ENCODE peak calls at places on chromosomes 12 and 14, in four cellular contexts. One of them, this sample, is unnamed.
A peak's percentile ranks its signal among the peaks of the same experiment; 100 is the strongest.

GRCh38 chr12:117100851-117101673 is 1.8 kb upstream of the TESC start:
- DNase-seq in BJ: no peak
- DNase-seq in thoracic aorta: no peak
- DNase-seq in cardiac fibroblast: no peak
- DNase-seq in this sample: no peak

GRCh38 chr12:71746983-71747611 is 7.6 kb upstream of the RAB21 start:
- DNase-seq in BJ: no peak
- DNase-seq in thoracic aorta: no peak
- DNase-seq in cardiac fibroblast: peak; percentile 81
- DNase-seq in this sample: peak; percentile 80

GRCh38 chr14:31842905-31843304 is 234.2 kb upstream of the ARHGAP5 start:
- DNase-seq in BJ: no peak
- DNase-seq in thoracic aorta: no peak
- DNase-seq in cardiac fibroblast: peak; percentile 12
- DNase-seq in this sample: no peak

GRCh38 chr14:102629011-102629444 is 36.6 kb downstream of the RCOR1 start:
- DNase-seq in BJ: no peak
- DNase-seq in thoracic aorta: no peak
- DNase-seq in cardiac fibroblast: no peak
- DNase-seq in this sample: no peak

GRCh38 chr12:131833896-131834641 is 5.9 kb downstream of the MMP17 start:
- DNase-seq in BJ: no peak
- DNase-seq in thoracic aorta: no peak
- DNase-seq in cardiac fibroblast: peak; percentile 21
- DNase-seq in this sample: peak; percentile 40

GRCh38 chr12:132631357-132632065 is 12.9 kb downstream of the P2RX2 start:
- DNase-seq in BJ: no peak
- DNase-seq in thoracic aorta: no peak
- DNase-seq in cardiac fibroblast: no peak
- DNase-seq in this sample: no peak

GRCh38 chr14:96135285-96135684 is 69.4 kb upstream of the BDKRB2 start:
- DNase-seq in BJ: no peak
- DNase-seq in thoracic aorta: no peak
- DNase-seq in cardiac fibroblast: no peak
- DNase-seq in this sample: no peak

GRCh38 chr12:65962921-65963883 is 138.9 kb downstream of the HMGA2 start:
- DNase-seq in BJ: no peak
- DNase-seq in thoracic aorta: no peak
- DNase-seq in cardiac fibroblast: no peak
- DNase-seq in this sample: peak; percentile 51

GRCh38 chr14:100086361-100086760 is 21.1 kb downstream of the EVL start:
- DNase-seq in BJ: no peak
- DNase-seq in thoracic aorta: no peak
- DNase-seq in cardiac fibroblast: no peak
- DNase-seq in this sample: no peak

GRCh38 chr12:8637666-8638065 is 25.0 kb downstream of the MFAP5 start:
- DNase-seq in BJ: no peak
- DNase-seq in thoracic aorta: no peak
- DNase-seq in cardiac fibroblast: no peak
- DNase-seq in this sample: no peak

GRCh38 chr14:29054119-29054518 is 287.5 kb downstream of the FOXG1 start:
- DNase-seq in BJ: no peak
- DNase-seq in thoracic aorta: no peak
- DNase-seq in cardiac fibroblast: no peak
- DNase-seq in this sample: no peak

GRCh38 chr14:37057776-37058175 is 114.6 kb downstream of the SLC25A21 start:
- DNase-seq in BJ: no peak
- DNase-seq in thoracic aorta: no peak
- DNase-seq in cardiac fibroblast: no peak
- DNase-seq in this sample: no peak

GRCh38 chr12:31846405-31846804 is 112.8 kb upstream of the RESF1 start:
- DNase-seq in BJ: no peak
- DNase-seq in thoracic aorta: no peak
- DNase-seq in cardiac fibroblast: no peak
- DNase-seq in this sample: no peak

GRCh38 chr12:111064982-111065381 is 144.6 kb upstream of the MYL2 start:
- DNase-seq in BJ: no peak
- DNase-seq in thoracic aorta: no peak
- DNase-seq in cardiac fibroblast: no peak
- DNase-seq in this sample: no peak

GRCh38 chr14:65045011-65045410 is 57.3 kb downstream of the MAX start:
- DNase-seq in BJ: no peak
- DNase-seq in thoracic aorta: no peak
- DNase-seq in cardiac fibroblast: no peak
- DNase-seq in this sample: no peak

GRCh38 chr12:4225571-4225970 is 48.0 kb upstream of the CCND2 start:
- DNase-seq in BJ: no peak
- DNase-seq in thoracic aorta: no peak
- DNase-seq in cardiac fibroblast: no peak
- DNase-seq in this sample: no peak

GRCh38 chr12:27572486-27573255 is 48.7 kb downstream of the PPFIBP1 start:
- DNase-seq in BJ: no peak
- DNase-seq in thoracic aorta: no peak
- DNase-seq in cardiac fibroblast: peak; percentile 47
- DNase-seq in this sample: no peak

GRCh38 chr14:51424569-51425251 is 184.7 kb downstream of the TMX1 start:
- DNase-seq in BJ: no peak
- DNase-seq in thoracic aorta: no peak
- DNase-seq in cardiac fibroblast: peak; percentile 89
- DNase-seq in this sample: no peak

GRCh38 chr14:89417469-89418225 is 614 bp upstream of the FOXN3 start:
- DNase-seq in BJ: no peak
- DNase-seq in thoracic aorta: no peak
- DNase-seq in cardiac fibroblast: peak; percentile 47
- DNase-seq in this sample: peak; percentile 69

GRCh38 chr14:76872796-76873432 is 46.7 kb downstream of the LRRC74A start:
- DNase-seq in BJ: no peak
- DNase-seq in thoracic aorta: no peak
- DNase-seq in cardiac fibroblast: peak; percentile 59
- DNase-seq in this sample: peak; percentile 46

GRCh38 chr12:26340649-26341048 is 145.3 kb downstream of the SSPN start:
- DNase-seq in BJ: no peak
- DNase-seq in thoracic aorta: no peak
- DNase-seq in cardiac fibroblast: peak; percentile 5
- DNase-seq in this sample: no peak

GRCh38 chr12:49885118-49885517 is 18.6 kb downstream of the FAIM2 start:
- DNase-seq in BJ: no peak
- DNase-seq in thoracic aorta: no peak
- DNase-seq in cardiac fibroblast: no peak
- DNase-seq in this sample: no peak

GRCh38 chr12:107396991-107397390 is 288.6 kb upstream of the PWP1 start:
- DNase-seq in BJ: no peak
- DNase-seq in thoracic aorta: no peak
- DNase-seq in cardiac fibroblast: no peak
- DNase-seq in this sample: peak; percentile 90

GRCh38 chr12:15116073-15116472 is 105.1 kb downstream of the RERG start:
- DNase-seq in BJ: no peak
- DNase-seq in thoracic aorta: no peak
- DNase-seq in cardiac fibroblast: peak; percentile 1
- DNase-seq in this sample: no peak

GRCh38 chr14:77804592-77804991 is 4.7 kb downstream of the ADCK1 start:
- DNase-seq in BJ: no peak
- DNase-seq in thoracic aorta: no peak
- DNase-seq in cardiac fibroblast: peak; percentile 12
- DNase-seq in this sample: peak; percentile 59

GRCh38 chr14:92651106-92651792 is 97.2 kb downstream of the LGMN start:
- DNase-seq in BJ: no peak
- DNase-seq in thoracic aorta: no peak
- DNase-seq in cardiac fibroblast: no peak
- DNase-seq in this sample: no peak

GRCh38 chr12:110941391-110941790 is 21.0 kb upstream of the MYL2 start:
- DNase-seq in BJ: no peak
- DNase-seq in thoracic aorta: no peak
- DNase-seq in cardiac fibroblast: no peak
- DNase-seq in this sample: no peak

GRCh38 chr12:65896743-65897142 is 72.5 kb downstream of the HMGA2 start:
- DNase-seq in BJ: no peak
- DNase-seq in thoracic aorta: no peak
- DNase-seq in cardiac fibroblast: no peak
- DNase-seq in this sample: no peak

GRCh38 chr12:106062693-106063092 is 76.1 kb downstream of the NUAK1 start:
- DNase-seq in BJ: no peak
- DNase-seq in thoracic aorta: no peak
- DNase-seq in cardiac fibroblast: no peak
- DNase-seq in this sample: no peak

GRCh38 chr14:86221755-86222154 is 691.8 kb downstream of the FLRT2 start:
- DNase-seq in BJ: no peak
- DNase-seq in thoracic aorta: no peak
- DNase-seq in cardiac fibroblast: peak; percentile 0
- DNase-seq in this sample: no peak

DNA sequence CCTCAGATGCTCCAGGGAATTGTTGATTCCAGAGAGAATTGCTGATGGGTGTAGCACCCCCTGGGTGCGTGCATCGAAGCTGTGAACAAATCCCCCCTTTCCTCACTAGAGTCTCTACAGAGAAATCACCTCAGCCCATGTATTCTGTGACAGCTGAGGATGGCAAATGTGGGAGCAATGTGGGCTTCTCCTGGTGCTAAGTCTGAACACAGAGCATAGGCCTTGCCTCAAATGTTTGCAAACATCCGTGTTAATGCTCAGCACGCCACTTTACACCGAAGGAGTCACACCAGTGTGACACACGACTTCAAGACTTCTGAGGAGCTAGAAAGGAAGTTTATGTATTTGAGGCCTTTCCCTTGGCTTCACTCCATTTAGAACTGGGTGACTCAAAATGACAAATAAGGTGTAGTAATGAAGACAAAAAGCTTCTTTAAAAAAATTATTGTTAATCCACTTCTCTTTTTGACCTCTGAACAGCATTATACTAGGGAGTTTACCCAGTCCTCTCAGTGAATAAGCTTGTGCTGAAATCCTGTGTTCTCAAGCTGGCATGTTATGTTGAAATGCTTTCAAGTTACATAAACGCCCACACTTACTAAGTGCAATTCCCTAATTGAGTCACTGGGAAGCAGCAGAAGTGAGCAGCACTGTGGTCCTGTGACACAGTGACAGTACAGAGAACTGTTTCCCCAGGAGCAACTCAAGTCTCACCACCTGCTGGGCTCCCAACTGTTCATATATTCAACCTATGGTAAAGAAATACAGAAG is 92.9 kb downstream of the FAR2 start:
- DNase-seq in BJ: peak; percentile 51
- DNase-seq in thoracic aorta: no peak
- DNase-seq in cardiac fibroblast: peak; percentile 86
- DNase-seq in this sample: peak; percentile 96
- TF ChIP-seq CTCF in BJ: peak; percentile 19
- TF ChIP-seq CTCF in thoracic aorta: peak; percentile 10
- TF ChIP-seq CTCF in cardiac fibroblast: peak; percentile 14
- TF ChIP-seq CTCF in this sample: peak; percentile 40

DNA sequence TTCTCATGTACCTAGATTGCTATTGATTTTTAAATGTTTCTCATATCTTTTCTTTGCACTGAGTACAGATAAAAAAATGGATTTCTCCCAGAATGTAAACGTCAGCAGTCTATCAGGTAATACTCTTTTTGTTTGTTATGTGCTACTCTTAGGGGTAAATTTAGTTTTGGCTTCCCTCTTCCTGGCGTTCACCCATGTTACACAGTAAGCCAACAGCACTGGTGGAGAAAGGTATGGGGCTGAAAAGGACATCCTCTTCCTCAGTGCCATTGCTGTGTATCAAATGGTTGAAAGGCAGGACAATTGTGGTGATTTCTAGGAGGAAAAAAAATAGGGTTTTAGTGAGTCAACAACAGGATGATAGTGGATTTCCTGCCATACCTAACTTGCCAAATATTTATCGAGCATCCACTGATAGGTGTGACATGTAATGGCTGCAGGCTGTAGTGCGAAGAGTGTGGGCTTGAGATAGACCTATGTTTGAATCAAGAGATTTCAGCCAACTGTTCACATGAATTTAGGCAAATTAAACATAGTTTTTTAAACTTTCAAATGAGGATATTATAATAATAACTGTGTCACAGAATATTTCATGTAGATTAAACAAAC is 7.5 kb downstream of the KLRF2 start:
- DNase-seq in BJ: no peak
- DNase-seq in thoracic aorta: no peak
- DNase-seq in cardiac fibroblast: no peak
- DNase-seq in this sample: peak; percentile 23
- H3K4me3 ChIP-seq in BJ: no peak overlapping the region
- H3K4me3 ChIP-seq in thoracic aorta: no peak overlapping the region
- H3K4me3 ChIP-seq in cardiac fibroblast: no peak overlapping the region
- H3K4me3 ChIP-seq in this sample: no peak overlapping the region

GRCh38 chr14:94682061-94682516 is 69.9 kb downstream of the SERPINA3 start:
- DNase-seq in BJ: no peak
- DNase-seq in thoracic aorta: no peak
- DNase-seq in cardiac fibroblast: no peak
- DNase-seq in this sample: no peak

GRCh38 chr14:94679941-94680340 is 67.8 kb downstream of the SERPINA3 start:
- DNase-seq in BJ: no peak
- DNase-seq in thoracic aorta: no peak
- DNase-seq in cardiac fibroblast: no peak
- DNase-seq in this sample: no peak

GRCh38 chr14:94682736-94683135 is 70.5 kb downstream of the SERPINA3 start:
- DNase-seq in BJ: no peak
- DNase-seq in thoracic aorta: no peak
- DNase-seq in cardiac fibroblast: no peak
- DNase-seq in this sample: no peak

GRCh38 chr14:94680498-94681288 is 68.5 kb downstream of the SERPINA3 start:
- DNase-seq in BJ: no peak
- DNase-seq in thoracic aorta: no peak
- DNase-seq in cardiac fibroblast: no peak
- DNase-seq in this sample: no peak

GRCh38 chr14:94681300-94682060 is 69.3 kb downstream of the SERPINA3 start:
- DNase-seq in BJ: no peak
- DNase-seq in thoracic aorta: no peak
- DNase-seq in cardiac fibroblast: peak; percentile 62
- DNase-seq in this sample: peak; percentile 28
- TF ChIP-seq CTCF in BJ: peak; percentile 57
- TF ChIP-seq CTCF in thoracic aorta: peak; percentile 25
- TF ChIP-seq CTCF in cardiac fibroblast: peak; percentile 95
- TF ChIP-seq CTCF in this sample: peak; percentile 41

GRCh38 chr12:24172031-24172772 is 222.7 kb upstream of the SOX5 start:
- DNase-seq in BJ: no peak
- DNase-seq in thoracic aorta: no peak
- DNase-seq in cardiac fibroblast: no peak
- DNase-seq in this sample: no peak
- H3K4me3 ChIP-seq in BJ: no peak overlapping the region
- H3K4me3 ChIP-seq in thoracic aorta: no peak overlapping the region
- H3K4me3 ChIP-seq in cardiac fibroblast: no peak overlapping the region
- H3K4me3 ChIP-seq in this sample: no peak overlapping the region

GRCh38 chr12:54285150-54286041 is 4.9 kb downstream of the HNRNPA1 start:
- DNase-seq in BJ: no peak
- DNase-seq in thoracic aorta: no peak
- DNase-seq in cardiac fibroblast: no peak
- DNase-seq in this sample: no peak
- TF ChIP-seq CTCF in BJ: peak; percentile 41
- TF ChIP-seq CTCF in thoracic aorta: no peak
- TF ChIP-seq CTCF in cardiac fibroblast: peak; percentile 39
- TF ChIP-seq CTCF in this sample: peak; percentile 27

DNA sequence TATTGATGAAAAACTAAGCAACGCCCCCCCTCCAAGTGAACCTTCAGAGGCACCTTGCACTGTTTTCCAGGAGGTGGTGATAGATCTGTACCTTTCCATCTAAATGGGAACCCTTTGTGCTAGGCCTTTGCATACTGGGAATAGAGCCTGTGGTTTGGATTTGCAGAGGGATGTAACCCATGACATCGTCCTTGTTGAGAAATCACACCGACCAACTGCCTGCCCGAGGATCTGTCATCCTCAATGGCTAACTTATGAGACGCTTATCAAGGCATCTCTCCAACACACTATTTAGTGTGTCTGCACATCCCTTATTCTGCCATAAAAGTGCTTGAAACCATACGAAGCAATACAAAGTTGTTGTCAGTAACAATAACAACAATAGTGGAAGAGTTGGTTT is 22.9 kb downstream of the NTN4 start:
- DNase-seq in BJ: no peak
- DNase-seq in thoracic aorta: no peak
- DNase-seq in cardiac fibroblast: no peak
- DNase-seq in this sample: peak; percentile 24
- H3K4me3 ChIP-seq in BJ: no peak overlapping the region
- H3K4me3 ChIP-seq in thoracic aorta: no peak overlapping the region
- H3K4me3 ChIP-seq in cardiac fibroblast: no peak overlapping the region
- H3K4me3 ChIP-seq in this sample: no peak overlapping the region